ENCODE peak calls at places on chromosomes 2 and 18, in eight cellular contexts. One of them, this sample, is unnamed.

GRCh38 chr18:393558-393957 is 106.9 kb downstream of the COLEC12 start:
- DNase-seq in amniotic epithelial cell: no peak
- DNase-seq in NCI-H774: no peak
- DNase-seq in iPS-NIHi11: no peak
- DNase-seq in NCI-H1048: no peak
- DNase-seq in foreskin fibroblast: no peak
- DNase-seq in PC-9: no peak
- DNase-seq in stimulated activated CD8-positive, alpha-beta memory T cell treated with anti-CD3 and anti-CD28 coated beads, Interleukin-2, amount 100 ng/mL, for 48 hours: no peak
- DNase-seq in this sample: no peak

GRCh38 chr2:238720232-238720672 is 127.6 kb upstream of the TWIST2 start:
- DNase-seq in amniotic epithelial cell: peak; percentile 59
- DNase-seq in NCI-H774: peak; percentile 2
- DNase-seq in iPS-NIHi11: peak; percentile 90
- DNase-seq in NCI-H1048: peak; percentile 33
- DNase-seq in foreskin fibroblast: peak; percentile 40
- DNase-seq in PC-9: peak; percentile 67
- DNase-seq in stimulated activated CD8-positive, alpha-beta memory T cell treated with anti-CD3 and anti-CD28 coated beads, Interleukin-2, amount 100 ng/mL, for 48 hours: peak; percentile 40
- DNase-seq in this sample: peak; percentile 49

GRCh38 chr2:38554973-38555595 is 47.6 kb downstream of the HNRNPLL start:
- DNase-seq in amniotic epithelial cell: peak; percentile 37
- DNase-seq in NCI-H774: no peak
- DNase-seq in iPS-NIHi11: no peak
- DNase-seq in NCI-H1048: no peak
- DNase-seq in foreskin fibroblast: peak; percentile 49
- DNase-seq in PC-9: no peak
- DNase-seq in stimulated activated CD8-positive, alpha-beta memory T cell treated with anti-CD3 and anti-CD28 coated beads, Interleukin-2, amount 100 ng/mL, for 48 hours: no peak
- DNase-seq in this sample: no peak

GRCh38 chr2:72139871-72140620 is 7.6 kb downstream of the CYP26B1 start:
- DNase-seq in amniotic epithelial cell: no peak
- DNase-seq in NCI-H774: no peak
- DNase-seq in iPS-NIHi11: no peak
- DNase-seq in NCI-H1048: no peak
- DNase-seq in foreskin fibroblast: no peak
- DNase-seq in PC-9: no peak
- DNase-seq in stimulated activated CD8-positive, alpha-beta memory T cell treated with anti-CD3 and anti-CD28 coated beads, Interleukin-2, amount 100 ng/mL, for 48 hours: no peak
- DNase-seq in this sample: no peak

GRCh38 chr2:64906853-64907536 is 82.2 kb upstream of the SLC1A4 start:
- DNase-seq in amniotic epithelial cell: no peak
- DNase-seq in NCI-H774: no peak
- DNase-seq in iPS-NIHi11: no peak
- DNase-seq in NCI-H1048: no peak
- DNase-seq in foreskin fibroblast: no peak
- DNase-seq in PC-9: no peak
- DNase-seq in stimulated activated CD8-positive, alpha-beta memory T cell treated with anti-CD3 and anti-CD28 coated beads, Interleukin-2, amount 100 ng/mL, for 48 hours: no peak
- DNase-seq in this sample: no peak

GRCh38 chr2:157238296-157238695 is 19.2 kb upstream of the GALNT5 start:
- DNase-seq in amniotic epithelial cell: no peak
- DNase-seq in NCI-H774: no peak
- DNase-seq in iPS-NIHi11: no peak
- DNase-seq in NCI-H1048: no peak
- DNase-seq in foreskin fibroblast: no peak
- DNase-seq in PC-9: no peak
- DNase-seq in stimulated activated CD8-positive, alpha-beta memory T cell treated with anti-CD3 and anti-CD28 coated beads, Interleukin-2, amount 100 ng/mL, for 48 hours: no peak
- DNase-seq in this sample: no peak

GRCh38 chr2:26716340-26716739 is 23.8 kb downstream of the KCNK3 start:
- DNase-seq in amniotic epithelial cell: no peak
- DNase-seq in NCI-H774: no peak
- DNase-seq in iPS-NIHi11: no peak
- DNase-seq in NCI-H1048: no peak
- DNase-seq in foreskin fibroblast: no peak
- DNase-seq in PC-9: no peak
- DNase-seq in stimulated activated CD8-positive, alpha-beta memory T cell treated with anti-CD3 and anti-CD28 coated beads, Interleukin-2, amount 100 ng/mL, for 48 hours: no peak
- DNase-seq in this sample: no peak

GRCh38 chr2:14654733-14655346 is 22.3 kb downstream of the LRATD1 start:
- DNase-seq in amniotic epithelial cell: no peak
- DNase-seq in NCI-H774: no peak
- DNase-seq in iPS-NIHi11: no peak
- DNase-seq in NCI-H1048: no peak
- DNase-seq in foreskin fibroblast: no peak
- DNase-seq in PC-9: no peak
- DNase-seq in stimulated activated CD8-positive, alpha-beta memory T cell treated with anti-CD3 and anti-CD28 coated beads, Interleukin-2, amount 100 ng/mL, for 48 hours: no peak
- DNase-seq in this sample: no peak

GRCh38 chr2:203817147-203817546 is 50.4 kb upstream of the CTLA4 start:
- DNase-seq in amniotic epithelial cell: no peak
- DNase-seq in NCI-H774: no peak
- DNase-seq in iPS-NIHi11: no peak
- DNase-seq in NCI-H1048: no peak
- DNase-seq in foreskin fibroblast: no peak
- DNase-seq in PC-9: no peak
- DNase-seq in stimulated activated CD8-positive, alpha-beta memory T cell treated with anti-CD3 and anti-CD28 coated beads, Interleukin-2, amount 100 ng/mL, for 48 hours: no peak
- DNase-seq in this sample: no peak

GRCh38 chr18:68177807-68178702 is 536.9 kb downstream of the TMX3 start:
- DNase-seq in amniotic epithelial cell: peak; percentile 96
- DNase-seq in NCI-H774: peak; percentile 67
- DNase-seq in iPS-NIHi11: no peak
- DNase-seq in NCI-H1048: no peak
- DNase-seq in foreskin fibroblast: peak; percentile 94
- DNase-seq in PC-9: peak; percentile 45
- DNase-seq in stimulated activated CD8-positive, alpha-beta memory T cell treated with anti-CD3 and anti-CD28 coated beads, Interleukin-2, amount 100 ng/mL, for 48 hours: no peak
- DNase-seq in this sample: no peak

GRCh38 chr2:72723769-72724370 is 102.0 kb downstream of the EXOC6B start:
- DNase-seq in amniotic epithelial cell: no peak
- DNase-seq in NCI-H774: no peak
- DNase-seq in iPS-NIHi11: no peak
- DNase-seq in NCI-H1048: no peak
- DNase-seq in foreskin fibroblast: no peak
- DNase-seq in PC-9: no peak
- DNase-seq in stimulated activated CD8-positive, alpha-beta memory T cell treated with anti-CD3 and anti-CD28 coated beads, Interleukin-2, amount 100 ng/mL, for 48 hours: no peak
- DNase-seq in this sample: no peak

GRCh38 chr2:25664531-25665307 is 8.7 kb downstream of the DTNB start:
- DNase-seq in amniotic epithelial cell: peak; percentile 60
- DNase-seq in NCI-H774: no peak
- DNase-seq in iPS-NIHi11: peak; percentile 72
- DNase-seq in NCI-H1048: no peak
- DNase-seq in foreskin fibroblast: peak; percentile 78
- DNase-seq in PC-9: peak; percentile 63
- DNase-seq in stimulated activated CD8-positive, alpha-beta memory T cell treated with anti-CD3 and anti-CD28 coated beads, Interleukin-2, amount 100 ng/mL, for 48 hours: no peak
- DNase-seq in this sample: peak; percentile 55

GRCh38 chr2:3001595-3002184 is 375.9 kb downstream of the EIPR1 start:
- DNase-seq in amniotic epithelial cell: no peak
- DNase-seq in NCI-H774: no peak
- DNase-seq in iPS-NIHi11: no peak
- DNase-seq in NCI-H1048: no peak
- DNase-seq in foreskin fibroblast: no peak
- DNase-seq in PC-9: no peak
- DNase-seq in stimulated activated CD8-positive, alpha-beta memory T cell treated with anti-CD3 and anti-CD28 coated beads, Interleukin-2, amount 100 ng/mL, for 48 hours: no peak
- DNase-seq in this sample: no peak

GRCh38 chr2:111121873-111122630 is 1.3 kb downstream of the BCL2L11 start:
- DNase-seq in amniotic epithelial cell: peak; percentile 86
- DNase-seq in NCI-H774: peak; percentile 93
- DNase-seq in iPS-NIHi11: peak; percentile 89
- DNase-seq in NCI-H1048: peak; percentile 59
- DNase-seq in foreskin fibroblast: peak; percentile 97
- DNase-seq in PC-9: peak; percentile 93
- DNase-seq in stimulated activated CD8-positive, alpha-beta memory T cell treated with anti-CD3 and anti-CD28 coated beads, Interleukin-2, amount 100 ng/mL, for 48 hours: peak; percentile 73
- DNase-seq in this sample: peak; percentile 92

GRCh38 chr2:134348239-134348638 is 94.4 kb downstream of the MGAT5 start:
- DNase-seq in amniotic epithelial cell: no peak
- DNase-seq in NCI-H774: no peak
- DNase-seq in iPS-NIHi11: no peak
- DNase-seq in NCI-H1048: no peak
- DNase-seq in foreskin fibroblast: peak; percentile 24
- DNase-seq in PC-9: no peak
- DNase-seq in stimulated activated CD8-positive, alpha-beta memory T cell treated with anti-CD3 and anti-CD28 coated beads, Interleukin-2, amount 100 ng/mL, for 48 hours: no peak
- DNase-seq in this sample: no peak

GRCh38 chr2:237590272-237591020 is at the start of gene RAB17:
- DNase-seq in amniotic epithelial cell: no peak
- DNase-seq in NCI-H774: peak; percentile 68
- DNase-seq in iPS-NIHi11: peak; percentile 71
- DNase-seq in NCI-H1048: no peak
- DNase-seq in foreskin fibroblast: peak; percentile 63
- DNase-seq in PC-9: peak; percentile 91
- DNase-seq in stimulated activated CD8-positive, alpha-beta memory T cell treated with anti-CD3 and anti-CD28 coated beads, Interleukin-2, amount 100 ng/mL, for 48 hours: no peak
- DNase-seq in this sample: no peak

GRCh38 chr18:79692056-79692455 is 12.5 kb downstream of the CTDP1 start:
- DNase-seq in amniotic epithelial cell: no peak
- DNase-seq in NCI-H774: no peak
- DNase-seq in iPS-NIHi11: no peak
- DNase-seq in NCI-H1048: no peak
- DNase-seq in foreskin fibroblast: no peak
- DNase-seq in PC-9: no peak
- DNase-seq in stimulated activated CD8-positive, alpha-beta memory T cell treated with anti-CD3 and anti-CD28 coated beads, Interleukin-2, amount 100 ng/mL, for 48 hours: no peak
- DNase-seq in this sample: no peak

GRCh38 chr2:189149981-189150380 is 29.6 kb downstream of the COL5A2 start:
- DNase-seq in amniotic epithelial cell: peak; percentile 86
- DNase-seq in NCI-H774: peak; percentile 69
- DNase-seq in iPS-NIHi11: no peak
- DNase-seq in NCI-H1048: no peak
- DNase-seq in foreskin fibroblast: peak; percentile 69
- DNase-seq in PC-9: no peak
- DNase-seq in stimulated activated CD8-positive, alpha-beta memory T cell treated with anti-CD3 and anti-CD28 coated beads, Interleukin-2, amount 100 ng/mL, for 48 hours: no peak
- DNase-seq in this sample: no peak

GRCh38 chr2:71348302-71348701 is 16.7 kb downstream of the ZNF638 start:
- DNase-seq in amniotic epithelial cell: peak; percentile 58
- DNase-seq in NCI-H774: no peak
- DNase-seq in iPS-NIHi11: peak; percentile 41
- DNase-seq in NCI-H1048: no peak
- DNase-seq in foreskin fibroblast: peak; percentile 67
- DNase-seq in PC-9: no peak
- DNase-seq in stimulated activated CD8-positive, alpha-beta memory T cell treated with anti-CD3 and anti-CD28 coated beads, Interleukin-2, amount 100 ng/mL, for 48 hours: no peak
- DNase-seq in this sample: no peak

GRCh38 chr18:75269140-75269676 is 58.6 kb downstream of the TSHZ1 start:
- DNase-seq in amniotic epithelial cell: no peak
- DNase-seq in NCI-H774: peak; percentile 18
- DNase-seq in iPS-NIHi11: no peak
- DNase-seq in NCI-H1048: no peak
- DNase-seq in foreskin fibroblast: no peak
- DNase-seq in PC-9: no peak
- DNase-seq in stimulated activated CD8-positive, alpha-beta memory T cell treated with anti-CD3 and anti-CD28 coated beads, Interleukin-2, amount 100 ng/mL, for 48 hours: no peak
- DNase-seq in this sample: no peak